ENCODE peak calls at places on chromosomes 7 and 10, in five cellular contexts. Y is A549, P is body of pancreas, H is spleen, A is Peyer's patch. Z is an unnamed sample.

GRCh38 chr7:131027287-131027773 is 293.3 kb upstream of the KLF14 start:
- DNase-seq in Y (no peak), P (peak), H (no peak), A (no peak), Z (peak)

GRCh38 chr10:990808-991207 is 2.6 kb downstream of the GTPBP4 start:
- DNase-seq in Y (no peak), P (no peak), H (no peak), A (no peak), Z (no peak)

GRCh38 chr10:102150970-102151773 is 1.0 kb upstream of the NOLC1 start:
- DNase-seq in Y (peak), P (no peak), H (peak), A (no peak), Z (no peak)

GRCh38 chr7:26428571-26428970 is 136.9 kb downstream of the SNX10 start:
- DNase-seq in Y (no peak), P (no peak), H (no peak), A (no peak), Z (no peak)

GRCh38 chr10:129725890-129726631 is 238.0 kb downstream of the EBF3 start:
- DNase-seq in Y (no peak), P (no peak), H (peak), A (no peak), Z (no peak)

GRCh38 chr7:74026406-74027123 is 1.4 kb upstream of the ELN start:
- DNase-seq in Y (peak), P (peak), H (peak), A (peak), Z (peak)

GRCh38 chr10:117362313-117362712 is 12.9 kb downstream of the PDZD8 start:
- DNase-seq in Y (no peak), P (no peak), H (no peak), A (no peak), Z (no peak)

GRCh38 chr7:670501-671390 is 55.8 kb upstream of the DNAAF5 start:
- DNase-seq in Y (no peak), P (no peak), H (peak), A (peak), Z (peak)

GRCh38 chr7:107208046-107208458 is 39.2 kb downstream of the HBP1 start:
- DNase-seq in Y (no peak), P (no peak), H (no peak), A (no peak), Z (no peak)

GRCh38 chr10:112774808-112775207 is 175.2 kb upstream of the TCF7L2 start:
- DNase-seq in Y (no peak), P (no peak), H (no peak), A (no peak), Z (no peak)

GRCh38 chr10:71829171-71829570 is 21.9 kb downstream of the PSAP start:
- DNase-seq in Y (no peak), P (peak), H (peak), A (no peak), Z (peak)

GRCh38 chr10:137031-137430 is 1.8 kb downstream of the ZMYND11 start:
- DNase-seq in Y (peak), P (no peak), H (no peak), A (no peak), Z (no peak)

GRCh38 chr7:68238204-68238805 is 1241.7 kb downstream of the TYW1 start:
- DNase-seq in Y (no peak), P (no peak), H (no peak), A (no peak), Z (no peak)

GRCh38 chr7:149422914-149423285 is 38.0 kb downstream of the ZNF777 start:
- DNase-seq in Y (no peak), P (peak), H (peak), A (peak), Z (no peak)

GRCh38 chr10:76550806-76551205 is 1086.8 kb downstream of the KCNMA1 start:
- DNase-seq in Y (no peak), P (no peak), H (no peak), A (no peak), Z (no peak)

GRCh38 chr10:129758591-129759021 is 205.5 kb downstream of the EBF3 start:
- DNase-seq in Y (no peak), P (no peak), H (peak), A (no peak), Z (peak)

GRCh38 chr7:44700322-44700721 is 48.3 kb upstream of the ZMIZ2 start:
- DNase-seq in Y (no peak), P (no peak), H (peak), A (no peak), Z (no peak)

GRCh38 chr10:50600286-50600685 is 23.5 kb downstream of the SGMS1 start:
- DNase-seq in Y (peak), P (no peak), H (no peak), A (no peak), Z (no peak)

GRCh38 chr10:97567891-97568290 is 4.7 kb upstream of the ANKRD2 start:
- DNase-seq in Y (no peak), P (no peak), H (peak), A (no peak), Z (no peak)

GRCh38 chr7:151756076-151756731 is 120.7 kb downstream of the PRKAG2 start:
- DNase-seq in Y (no peak), P (peak), H (no peak), A (no peak), Z (no peak)

GRCh38 chr7:138483516-138483915 is 23.5 kb downstream of the TRIM24 start:
- DNase-seq in Y (no peak), P (no peak), H (no peak), A (no peak), Z (no peak)

GRCh38 chr7:141468341-141468740 is 82.9 kb upstream of the AGK start:
- DNase-seq in Y (no peak), P (no peak), H (no peak), A (no peak), Z (no peak)

GRCh38 chr10:119199231-119199992 is 8.0 kb upstream of the GRK5 start:
- DNase-seq in Y (peak), P (peak), H (no peak), A (peak), Z (peak)

GRCh38 chr10:86215712-86216111 is 150.9 kb downstream of the GRID1 start:
- DNase-seq in Y (no peak), P (no peak), H (no peak), A (no peak), Z (no peak)
- TF ChIP-seq POLR2A in Y (no peak), P (no peak), H (no peak), A (no peak), Z (no peak)

DNA sequence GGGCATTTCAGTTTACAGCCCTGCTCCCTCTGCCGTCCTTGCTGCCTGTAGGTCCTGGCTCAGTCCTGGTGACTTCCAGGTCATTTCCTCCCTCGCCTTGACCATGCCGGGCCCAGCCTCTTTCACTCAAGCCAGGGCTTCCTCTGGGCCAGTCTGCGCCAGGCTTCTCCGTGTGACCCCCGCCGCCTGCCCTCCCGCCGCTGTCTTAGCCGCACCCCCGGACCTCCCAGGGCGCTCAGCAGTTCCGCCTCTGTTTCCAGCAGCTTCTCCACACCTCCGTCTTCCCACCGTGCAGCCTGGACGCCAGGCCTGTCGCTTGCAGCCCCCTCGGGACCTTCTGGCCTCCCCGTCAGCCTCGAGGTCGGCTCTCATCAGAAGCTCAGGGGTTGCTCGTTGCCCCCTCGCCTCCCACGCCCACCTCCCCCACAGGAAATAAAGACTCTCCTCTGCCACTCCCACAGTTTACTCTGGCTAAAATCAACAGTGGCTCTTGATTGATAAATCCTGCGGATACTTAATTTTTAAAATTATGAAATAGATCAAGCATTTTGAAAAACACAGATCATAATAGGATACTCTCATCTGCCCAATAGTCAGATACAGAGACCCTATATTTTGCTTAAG is 123.1 kb upstream of the FZD8 start:
- DNase-seq in Y (no peak), P (peak), H (peak), A (no peak), Z (no peak)
- H3K4me3 ChIP-seq in Y (no peak), P (no peak), H (no peak), A (no peak), Z (no peak)

DNA sequence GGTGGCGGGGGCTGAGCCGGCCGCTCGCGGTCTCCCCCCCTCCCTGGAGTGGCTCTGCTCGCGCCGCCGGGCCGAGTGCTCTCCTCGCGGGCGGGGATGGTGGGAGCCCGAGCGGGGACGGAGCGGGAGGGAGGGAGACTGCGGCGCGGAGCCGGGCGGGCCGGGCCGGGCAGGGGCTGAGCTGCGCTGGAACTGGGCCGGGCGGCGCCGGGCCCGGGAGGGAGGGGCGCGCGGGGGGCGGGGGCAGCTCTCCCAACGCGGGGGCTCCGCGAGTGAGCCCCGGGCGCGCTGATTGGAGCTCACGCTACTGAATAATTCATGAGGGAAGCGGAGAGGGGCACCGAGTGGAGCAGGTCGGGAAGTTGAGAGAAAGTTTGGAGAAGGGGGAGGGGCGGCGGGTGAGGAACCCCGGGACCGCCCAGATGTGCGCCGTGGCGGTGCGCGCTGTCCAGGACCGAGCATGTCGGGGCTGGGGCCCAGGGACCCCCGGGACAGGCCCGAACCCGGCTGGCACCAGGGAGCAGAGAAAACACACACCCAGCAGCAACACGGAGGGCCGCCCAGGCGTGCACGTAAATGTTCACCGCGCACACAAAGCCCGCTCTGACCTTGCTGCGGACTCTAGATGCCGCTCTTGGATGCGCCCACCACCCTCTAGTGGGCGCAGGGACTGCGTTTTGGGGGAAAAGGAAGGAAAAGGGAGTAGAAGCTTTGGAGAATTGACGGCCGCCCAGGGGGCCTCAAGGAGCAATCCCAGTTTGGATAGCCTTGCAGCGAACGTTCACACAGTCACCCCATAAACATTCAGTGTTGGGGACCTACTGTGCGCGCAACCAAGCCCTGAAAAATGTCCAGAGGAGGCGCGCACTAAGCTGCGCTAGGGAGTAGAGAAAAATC is at the start of gene EPHB4:
- DNase-seq in Y (peak), P (peak), H (peak), A (peak), Z (peak)
- TF ChIP-seq POLR2A in Y (peak), P (peak), H (no peak), A (no peak), Z (peak)

GRCh38 chr10:3827768-3828403 is 42.9 kb upstream of the KLF6 start:
- DNase-seq in Y (no peak), P (no peak), H (no peak), A (no peak), Z (no peak)

GRCh38 chr10:3828404-3829192 is 43.6 kb upstream of the KLF6 start:
- DNase-seq in Y (no peak), P (peak), H (no peak), A (no peak), Z (peak)

GRCh38 chr10:3827266-3827665 is 42.3 kb upstream of the KLF6 start:
- DNase-seq in Y (no peak), P (no peak), H (no peak), A (no peak), Z (no peak)

GRCh38 chr10:3830946-3831345 is 45.9 kb upstream of the KLF6 start:
- DNase-seq in Y (no peak), P (no peak), H (no peak), A (no peak), Z (no peak)

DNA sequence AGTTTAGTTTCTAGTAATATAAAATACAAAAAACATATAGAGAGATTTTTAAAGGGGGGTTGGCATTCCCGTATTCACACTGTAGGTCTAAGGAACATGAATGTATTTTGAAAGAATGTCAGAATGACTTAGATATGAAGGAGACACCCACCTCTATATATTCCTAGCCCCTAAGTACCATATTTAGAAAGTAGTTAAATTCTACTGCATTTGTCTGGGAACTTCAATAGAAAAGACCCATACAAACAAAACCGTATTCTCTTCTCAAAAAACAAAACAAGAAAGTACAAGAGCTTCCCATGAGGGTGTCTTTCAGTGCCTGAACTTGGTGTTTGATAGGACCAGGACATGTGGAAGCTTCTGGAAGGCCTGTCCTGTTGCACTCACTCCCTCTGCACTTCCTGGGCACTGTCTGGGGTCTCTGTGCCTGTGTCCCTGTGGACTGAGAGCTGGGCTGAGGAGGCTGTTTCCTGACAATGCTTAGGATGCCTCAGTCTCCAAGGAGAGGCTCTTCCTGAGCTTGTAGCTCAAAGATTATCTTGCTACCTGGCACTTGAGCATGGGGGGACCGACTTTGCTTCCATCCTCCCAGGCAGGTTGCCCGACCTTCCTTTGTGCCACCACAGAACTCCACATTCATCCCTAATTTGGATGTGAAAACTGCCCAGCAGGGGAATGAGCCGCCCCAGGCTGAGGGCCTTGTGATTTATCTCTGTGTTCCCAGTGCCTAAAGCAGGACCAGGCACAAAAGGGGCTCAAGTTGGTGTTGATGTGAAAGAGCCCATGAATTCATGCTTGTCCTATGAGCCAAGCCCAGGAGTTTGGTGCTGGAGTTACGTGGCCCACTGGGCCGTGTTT is 44.4 kb upstream of the KLF6 start:
- DNase-seq in Y (no peak), P (no peak), H (no peak), A (no peak), Z (no peak)
- H3K4me3 ChIP-seq in Y (peak), P (no peak), H (peak), A (peak), Z (peak)

GRCh38 chr10:114499630-114500190 is 95.4 kb upstream of the AFAP1L2 start:
- DNase-seq in Y (no peak), P (peak), H (peak), A (peak), Z (no peak)
- TF ChIP-seq POLR2A in Y (no peak), P (no peak), H (no peak), A (peak), Z (no peak)